ENCODE peak calls at places on chromosome 21, in eight cellular contexts. H is transverse colon, S is K562, K is sigmoid colon, X is esophagus muscularis mucosa, Z is suprapubic skin, T is upper lobe of left lung, N is SK-N-SH. M is an unnamed sample.

GRCh38 chr21:36150192-36150711 is 6.4 kb upstream of the DOP1B start:
- DNase-seq in Z (no peak), T (peak), H (no peak), K (peak), X (no peak), S (no peak), N (no peak), M (no peak)

GRCh38 chr21:24208562-24209260 is 1398.6 kb downstream of the MRPL39 start:
- DNase-seq in T (no peak), K (no peak), X (no peak), S (no peak), H (no peak), N (no peak), Z (no peak), M (no peak)

GRCh38 chr21:16851054-16851453 is 661.8 kb upstream of the CXADR start:
- DNase-seq in H (no peak), S (no peak), K (no peak), T (no peak), Z (no peak), X (no peak), N (no peak), M (no peak)

GRCh38 chr21:41684381-41685245 is 82.2 kb downstream of the RIPK4 start:
- DNase-seq in N (no peak), K (no peak), S (no peak), Z (no peak), X (no peak), T (peak), H (peak), M (peak)

GRCh38 chr21:41648591-41649031 is 118.2 kb downstream of the RIPK4 start:
- DNase-seq in H (no peak), T (no peak), N (no peak), K (no peak), S (no peak), Z (no peak), X (no peak), M (no peak)

GRCh38 chr21:18759751-18760161 is 356.2 kb upstream of the TMPRSS15 start:
- DNase-seq in K (no peak), S (no peak), N (no peak), H (no peak), Z (no peak), T (no peak), X (no peak), M (no peak)

GRCh38 chr21:34191876-34192275 is 118.5 kb downstream of the MRPS6 start:
- DNase-seq in T (no peak), K (no peak), S (no peak), N (no peak), H (no peak), X (no peak), Z (no peak), M (no peak)

GRCh38 chr21:23952269-23952668 is 1655.0 kb downstream of the MRPL39 start:
- DNase-seq in S (no peak), Z (no peak), K (no peak), T (no peak), N (no peak), X (no peak), H (no peak), M (no peak)

GRCh38 chr21:32022141-32022540 is 149.3 kb downstream of the HUNK start:
- DNase-seq in N (no peak), H (no peak), Z (no peak), X (no peak), S (no peak), T (no peak), K (no peak), M (no peak)

GRCh38 chr21:8988696-8989095 is 1532.7 kb upstream of the TPTE start:
- DNase-seq in H (no peak), K (no peak), X (peak), S (no peak), N (no peak), Z (no peak), T (no peak), M (no peak)

GRCh38 chr21:32426592-32427051 is 14.1 kb downstream of the EVA1C start:
- DNase-seq in K (no peak), H (no peak), S (peak), X (no peak), T (no peak), Z (no peak), N (no peak), M (no peak)

GRCh38 chr21:31354604-31355443 is 10.8 kb upstream of the TIAM1 start:
- DNase-seq in N (no peak), T (no peak), X (no peak), S (no peak), H (peak), K (no peak), Z (no peak), M (peak)

DNA sequence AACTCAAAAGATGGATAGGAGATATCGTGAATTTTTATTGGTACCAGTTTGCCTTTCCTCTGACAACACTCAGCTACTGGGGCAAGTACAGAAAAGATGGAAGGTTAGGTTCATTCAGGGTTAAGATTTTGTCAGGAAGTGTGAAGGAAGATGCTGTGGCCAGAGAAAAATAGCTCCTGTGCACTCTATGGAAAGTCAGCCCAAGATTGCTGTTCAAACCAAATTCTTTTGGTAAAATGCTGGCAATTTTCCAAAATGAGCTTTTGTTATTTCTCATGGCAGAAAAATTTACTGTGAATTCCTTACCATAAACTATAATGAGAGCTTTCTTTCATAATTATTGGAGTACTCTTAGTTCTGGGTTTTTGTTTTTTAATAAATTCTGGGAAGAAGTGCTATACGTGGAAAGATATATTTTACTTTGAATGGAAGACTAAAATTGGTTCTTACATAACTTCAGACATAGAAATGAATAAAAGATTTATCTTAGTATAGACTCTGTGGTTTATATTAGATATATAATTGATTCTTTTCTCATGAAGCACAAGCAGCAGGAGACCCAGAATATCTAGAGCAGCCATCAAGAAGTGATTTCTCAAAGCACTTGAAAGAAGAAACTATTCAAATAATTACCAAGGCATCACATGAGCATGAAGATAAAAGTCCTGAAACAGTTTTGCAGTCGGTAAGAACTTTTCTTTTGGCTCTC is 112.2 kb downstream of the USP25 start:
- DNase-seq in X (no peak), K (no peak), H (no peak), N (no peak), T (no peak), S (no peak), Z (no peak), M (no peak)
- TF ChIP-seq EP300 in X (no peak), K (no peak), H (no peak), N (no peak), T (no peak), S (no peak), Z (no peak), M (no peak)

GRCh38 chr21:42688226-42688840 is 34.9 kb downstream of the PDE9A start:
- DNase-seq in H (no peak), K (no peak), X (no peak), Z (no peak), N (no peak), T (no peak), S (no peak), M (no peak)
- TF ChIP-seq CTCF in H (no peak), K (no peak), X (no peak), Z (no peak), N (no peak), T (no peak), S (no peak), M (no peak)

DNA sequence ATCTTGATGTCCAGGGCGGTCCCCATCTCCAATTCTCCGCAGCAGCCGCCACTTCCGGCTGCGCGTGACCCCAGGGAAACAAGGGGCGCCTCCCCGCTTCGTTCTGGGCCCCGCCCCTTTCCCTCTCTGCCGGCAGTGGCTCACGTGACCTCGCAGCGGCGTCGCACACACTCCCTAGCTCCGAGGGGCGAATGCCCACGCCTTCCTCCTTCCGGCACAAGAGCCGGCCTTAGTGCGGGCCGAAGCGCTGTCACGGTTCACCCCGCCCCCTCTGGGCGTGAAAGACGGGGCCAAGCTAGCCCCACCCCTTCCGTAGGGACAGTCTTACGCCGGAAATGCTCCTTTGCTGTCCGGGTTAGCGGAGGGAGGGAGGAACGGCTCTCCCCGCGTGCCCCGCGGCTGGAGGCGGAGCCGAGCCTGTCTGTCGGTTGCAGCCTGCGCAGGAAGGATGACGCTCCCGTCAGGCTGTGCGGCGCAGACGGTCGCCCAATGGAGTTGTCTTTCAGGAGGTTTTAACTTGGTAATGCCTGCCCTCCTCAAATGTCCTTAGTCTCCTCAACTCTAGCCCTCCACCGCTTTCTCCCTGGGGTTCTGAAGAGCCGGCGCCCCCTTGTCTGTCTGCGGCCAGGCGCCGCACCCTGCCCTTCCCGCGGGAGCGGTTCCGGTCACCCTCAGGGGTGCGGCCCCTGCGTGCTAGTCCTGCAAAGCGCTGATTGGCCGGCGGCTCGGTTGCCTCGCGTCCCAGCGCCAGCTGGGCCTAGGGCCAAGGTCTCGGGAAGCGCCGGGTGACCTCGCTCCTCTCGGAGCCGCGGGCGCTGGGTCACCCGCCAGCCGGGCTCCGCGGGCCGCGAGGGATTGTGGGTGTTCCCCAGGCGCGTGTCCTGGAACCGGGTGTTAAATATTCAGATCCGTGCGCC is at the start of gene VPS26C:
- DNase-seq in Z (peak), H (peak), S (peak), N (peak), K (peak), X (peak), T (peak), M (peak)
- TF ChIP-seq POLR2AphosphoS5 in Z (peak), H (peak), S (peak), N (peak), K (peak), X (peak), T (peak), M (peak)

DNA sequence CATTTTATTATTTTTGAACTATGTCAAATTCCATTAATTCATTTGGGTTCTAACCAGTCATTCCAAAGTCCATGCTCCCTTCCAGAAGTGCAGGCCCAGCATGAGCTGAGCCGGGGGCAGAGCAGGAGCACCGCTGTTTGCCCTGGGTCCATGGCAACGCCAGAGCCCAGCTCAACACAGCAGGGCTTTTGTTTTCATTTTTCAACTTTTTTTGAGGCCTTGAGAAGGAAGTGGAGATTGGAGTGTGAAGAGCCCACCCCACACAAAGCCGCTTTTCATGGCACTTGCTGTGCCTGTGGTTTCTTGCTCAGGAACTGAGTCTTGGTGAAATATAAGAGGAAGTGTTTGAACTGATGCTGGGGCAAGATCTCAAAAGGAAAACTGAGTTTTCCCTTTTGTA is 13.2 kb upstream of the PRMT2 start:
- DNase-seq in Z (no peak), N (no peak), H (peak), X (no peak), S (no peak), K (peak), T (peak), M (no peak)
- TF ChIP-seq EP300 in Z (no peak), N (no peak), H (no peak), X (no peak), S (no peak), K (no peak), T (no peak), M (no peak)

DNA sequence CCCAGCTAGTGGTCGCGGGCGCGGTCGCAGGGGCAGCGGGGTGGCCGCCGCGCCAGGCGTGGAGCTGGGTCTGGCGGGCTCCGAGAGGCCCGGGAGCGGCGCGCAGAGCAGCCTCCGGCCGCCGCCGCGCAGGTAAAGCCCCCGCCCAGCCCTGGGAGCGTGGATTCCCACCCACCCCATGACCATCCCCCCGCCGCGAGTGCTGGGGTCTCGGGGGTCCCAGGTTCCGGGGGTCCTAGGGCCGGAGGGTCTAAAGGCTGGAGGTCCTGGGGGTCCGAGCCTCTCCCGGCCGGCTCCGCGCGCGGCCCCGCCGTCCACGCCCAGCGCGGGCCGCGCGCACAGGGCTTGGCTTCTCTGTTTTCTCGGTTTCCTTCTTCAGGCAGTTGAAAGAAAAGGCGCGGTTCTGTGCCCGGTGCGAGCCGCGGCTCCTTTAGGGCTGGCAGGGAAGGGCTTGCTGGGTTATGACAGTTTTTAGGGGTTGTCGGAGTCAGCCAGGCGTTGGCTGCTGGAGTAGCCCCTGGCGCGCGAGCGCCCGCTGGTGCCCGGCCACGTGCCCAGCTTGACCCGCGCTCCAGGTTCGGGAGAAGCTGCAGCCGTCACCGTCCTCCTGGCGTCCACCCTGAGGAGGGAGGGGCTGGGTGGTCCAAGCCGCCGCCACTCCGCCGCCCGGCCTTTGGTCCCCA is 355 bp downstream of the LRRC3 start:
- DNase-seq in X (no peak), K (peak), Z (no peak), N (peak), T (peak), S (peak), H (peak), M (peak)
- TF ChIP-seq CTCF in X (peak), K (no peak), Z (no peak), N (peak), T (no peak), S (no peak), H (peak), M (no peak)

DNA sequence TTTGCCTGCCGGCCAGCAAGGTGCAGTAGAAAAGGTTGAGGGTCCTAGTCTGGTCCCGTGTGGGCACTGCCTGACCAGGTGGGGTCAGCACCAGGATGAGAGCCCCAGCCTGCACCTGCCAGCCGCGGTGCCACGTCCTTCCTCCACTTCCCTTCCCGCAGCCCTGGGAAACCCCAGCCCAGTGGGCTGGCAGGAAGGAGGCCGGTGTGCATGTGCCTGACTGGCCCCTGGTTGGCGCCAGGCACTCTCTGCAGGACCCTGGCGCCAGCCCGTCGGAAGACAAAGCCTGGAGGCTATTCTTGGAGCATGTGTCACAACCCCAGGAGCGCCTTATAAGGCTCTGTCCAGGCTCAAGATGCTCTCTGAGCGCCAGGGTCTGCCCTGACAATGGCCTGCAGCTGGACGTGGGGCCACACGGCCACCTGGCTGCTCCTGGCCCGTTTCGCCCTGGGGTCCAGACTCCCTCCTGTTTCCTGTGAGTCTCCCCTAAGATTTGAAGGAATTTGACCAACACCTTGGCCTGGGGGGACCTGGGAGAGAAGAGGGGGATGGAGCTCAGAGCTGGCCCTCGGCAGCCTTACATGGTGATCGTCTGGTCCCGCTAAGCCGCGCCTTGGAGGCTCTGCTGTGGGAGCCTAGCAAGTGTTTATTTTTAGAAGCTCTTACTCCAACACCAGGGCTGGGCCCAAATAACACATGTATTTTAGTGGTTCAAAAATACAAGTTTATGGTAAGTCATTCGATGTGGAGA is 31.9 kb upstream of the POFUT2 start:
- DNase-seq in H (no peak), S (no peak), K (peak), X (no peak), Z (no peak), N (no peak), T (no peak), M (no peak)
- TF ChIP-seq POLR2AphosphoS5 in H (no peak), S (no peak), K (peak), X (peak), Z (no peak), N (no peak), T (peak), M (peak)

GRCh38 chr21:15060776-15061175 is 4.0 kb downstream of the NRIP1 start:
- DNase-seq in H (no peak), S (peak), T (no peak), N (no peak), Z (no peak), X (no peak), K (no peak), M (no peak)

GRCh38 chr21:15061284-15061683 is 3.5 kb downstream of the NRIP1 start:
- DNase-seq in K (no peak), N (no peak), H (no peak), S (no peak), X (no peak), Z (no peak), T (no peak), M (no peak)

GRCh38 chr21:15057290-15057689 is 7.5 kb downstream of the NRIP1 start:
- DNase-seq in Z (no peak), H (peak), S (peak), K (no peak), N (no peak), X (no peak), T (no peak), M (no peak)

GRCh38 chr21:15059397-15059796 is 5.4 kb downstream of the NRIP1 start:
- DNase-seq in K (no peak), Z (no peak), N (no peak), H (no peak), S (no peak), X (no peak), T (no peak), M (no peak)

DNA sequence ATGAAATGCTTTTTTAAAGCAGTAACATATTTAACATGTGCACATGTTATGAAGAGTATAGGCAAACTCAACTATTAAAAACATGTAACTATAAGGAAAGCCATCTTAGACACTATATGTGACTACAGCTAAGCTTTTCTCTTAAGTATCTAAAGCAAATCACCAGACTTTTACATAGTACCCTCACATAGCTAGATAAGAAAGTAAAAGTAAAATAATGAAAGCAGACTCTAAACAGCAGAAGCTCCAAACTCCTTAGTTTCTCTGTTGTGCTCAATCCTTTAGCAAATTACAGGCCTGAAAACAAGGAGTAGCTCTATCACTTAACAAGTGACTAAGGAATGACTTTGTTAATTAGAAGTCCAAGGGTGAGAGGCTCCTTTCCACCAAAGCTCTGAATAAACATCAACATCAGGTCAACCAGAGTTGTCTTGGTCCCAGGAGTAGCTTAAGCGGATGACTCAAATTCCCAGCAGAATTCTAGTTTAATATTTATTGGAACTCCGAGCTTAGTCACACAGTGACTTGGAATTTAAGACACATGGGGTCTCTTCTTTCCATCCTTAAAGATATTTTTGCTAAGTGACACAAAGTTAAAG is 6.0 kb downstream of the NRIP1 start:
- DNase-seq in S (peak), T (no peak), K (no peak), H (no peak), N (no peak), Z (no peak), X (no peak), M (no peak)
- TF ChIP-seq EP300 in S (no peak), T (no peak), K (no peak), H (no peak), N (no peak), Z (no peak), X (no peak), M (no peak)

GRCh38 chr21:38875694-38876492 is 70.2 kb downstream of the ETS2 start:
- DNase-seq in N (no peak), X (no peak), H (no peak), T (no peak), K (no peak), Z (no peak), S (no peak), M (no peak)

GRCh38 chr21:38869196-38869595 is 63.5 kb downstream of the ETS2 start:
- DNase-seq in S (no peak), K (peak), N (no peak), T (peak), Z (no peak), H (no peak), X (no peak), M (no peak)

DNA sequence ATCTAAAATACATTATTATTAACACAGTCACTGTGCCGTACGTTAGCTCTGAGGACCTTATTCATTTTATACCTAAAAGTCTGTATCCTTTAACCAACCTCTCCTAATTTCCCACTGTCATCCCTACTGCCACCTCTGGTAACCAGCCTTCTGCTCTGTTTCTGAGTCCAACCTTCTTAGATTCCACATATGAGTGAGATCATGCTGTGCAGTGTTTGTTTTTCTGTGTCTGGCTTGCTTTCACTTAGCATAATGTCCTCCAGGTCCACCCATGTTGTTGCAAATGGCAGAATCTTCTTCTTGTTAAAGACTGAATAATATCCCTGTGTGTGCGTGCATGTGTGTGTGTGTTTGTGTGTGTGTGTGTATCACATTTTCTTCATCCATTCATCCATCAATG is 64.2 kb downstream of the ETS2 start:
- DNase-seq in X (no peak), H (no peak), Z (no peak), N (no peak), S (no peak), T (no peak), K (no peak), M (no peak)
- TF ChIP-seq CTCF in X (no peak), H (no peak), Z (no peak), N (no peak), S (no peak), T (no peak), K (no peak), M (no peak)

M was measured in stomach.